ENCODE peak calls at places on chromosomes 7 and 10, in seven cellular contexts. T is activated T-helper 1 cell treated with anti-CD3 and anti-CD28 coated beads, Interleukin-12 subunit alpha, Interleukin-12 subunit beta, Interleukin-2, Interleukin-4 antibody, amounts not matched to agents 30 ng/mL and 10 ng/mL and 1 ng/mL, durations not matched to agents 14 hours and 24 hours and 36 hours; Y is astrocyte of the cerebellum; K is A549; U is adrenal gland; A is WTC11; X is hypothalamus. G is an unnamed sample.

GRCh38 chr7:83798489-83798888 is 149.6 kb upstream of the SEMA3E start:
- DNase-seq in T (no peak), Y (no peak), K (no peak), U (no peak), A (no peak), X (no peak), G (no peak)

GRCh38 chr10:49318751-49319150 is 19.8 kb downstream of the C10orf71 start:
- DNase-seq in T (no peak), Y (no peak), K (no peak), U (no peak), A (no peak), X (no peak), G (no peak)

GRCh38 chr10:10397906-10398305 is 619.8 kb upstream of the CELF2 start:
- DNase-seq in T (no peak), Y (no peak), K (no peak), U (no peak), A (no peak), X (no peak), G (no peak)

GRCh38 chr7:122883049-122883670 is 3.1 kb downstream of the CADPS2 start:
- DNase-seq in T (no peak), Y (no peak), K (no peak), U (no peak), A (no peak), X (no peak), G (no peak)

GRCh38 chr7:26891400-26892355 is 27.3 kb upstream of the SKAP2 start:
- DNase-seq in T (no peak), Y (no peak), K (no peak), U (no peak), A (no peak), X (no peak), G (no peak)

GRCh38 chr7:157593541-157593940 is 256.7 kb downstream of the DNAJB6 start:
- DNase-seq in T (no peak), Y (no peak), K (no peak), U (no peak), A (no peak), X (no peak), G (no peak)

GRCh38 chr10:9222917-9223316 is 1168.4 kb downstream of the GATA3 start:
- DNase-seq in T (no peak), Y (no peak), K (no peak), U (no peak), A (no peak), X (no peak), G (no peak)

GRCh38 chr10:110426294-110427153 is 71.2 kb upstream of the DUSP5 start:
- DNase-seq in T (no peak), Y (peak), K (peak), U (no peak), A (no peak), X (no peak), G (no peak)

GRCh38 chr10:51215956-51216834 is 141.9 kb downstream of the PRKG1 start:
- DNase-seq in T (no peak), Y (no peak), K (no peak), U (no peak), A (no peak), X (no peak), G (no peak)

GRCh38 chr7:105493928-105494325 is 28.1 kb downstream of the PUS7 start:
- DNase-seq in T (no peak), Y (peak), K (no peak), U (no peak), A (no peak), X (no peak), G (no peak)

GRCh38 chr7:151460474-151460855 is 20.5 kb upstream of the CRYGN start:
- DNase-seq in T (no peak), Y (no peak), K (no peak), U (peak), A (no peak), X (no peak), G (peak)

GRCh38 chr7:135684134-135684533 is 21.8 kb downstream of the STMP1 start:
- DNase-seq in T (no peak), Y (no peak), K (no peak), U (no peak), A (no peak), X (no peak), G (no peak)

GRCh38 chr10:125064681-125065492 is 95.5 kb downstream of the CTBP2 start:
- DNase-seq in T (no peak), Y (peak), K (no peak), U (no peak), A (no peak), X (no peak), G (no peak)

GRCh38 chr7:155291045-155291530 is 6.6 kb upstream of the INSIG1 start:
- DNase-seq in T (no peak), Y (no peak), K (peak), U (peak), A (no peak), X (no peak), G (no peak)

GRCh38 chr7:102261451-102261850 is 25.2 kb upstream of the SH2B2 start:
- DNase-seq in T (no peak), Y (no peak), K (no peak), U (no peak), A (no peak), X (no peak), G (no peak)

GRCh38 chr7:131040467-131040932 is 287.2 kb upstream of the MKLN1 start:
- DNase-seq in T (peak), Y (peak), K (peak), U (peak), A (peak), X (no peak), G (peak)

GRCh38 chr7:131302876-131303707 is 24.6 kb upstream of the MKLN1 start:
- DNase-seq in T (no peak), Y (no peak), K (peak), U (no peak), A (peak), X (no peak), G (peak)

GRCh38 chr7:140402178-140402835 is 1.6 kb upstream of the RAB19 start:
- DNase-seq in T (no peak), Y (peak), K (no peak), U (no peak), A (no peak), X (no peak), G (no peak)

GRCh38 chr10:36624551-36625100 is 500.8 kb upstream of the ANKRD30A start:
- DNase-seq in T (no peak), Y (no peak), K (no peak), U (no peak), A (no peak), X (no peak), G (no peak)

GRCh38 chr10:31157125-31157983 is 125.7 kb upstream of the ZNF438 start:
- DNase-seq in T (no peak), Y (peak), K (no peak), U (no peak), A (no peak), X (peak), G (no peak)

GRCh38 chr7:158973941-158974785 is 117.8 kb downstream of the DYNC2I1 start:
- DNase-seq in T (no peak), Y (no peak), K (no peak), U (no peak), A (peak), X (no peak), G (no peak)

GRCh38 chr10:123180691-123181090 is 26.5 kb downstream of the BUB3 start:
- DNase-seq in T (no peak), Y (no peak), K (no peak), U (no peak), A (no peak), X (no peak), G (no peak)

G was measured in WERI-Rb-1.